ENCODE peak calls at places on chromosome 15, in four cellular contexts. M is A549, O is K562, J is endothelial cell of umbilical vein. I is an unnamed sample.

GRCh38 chr15:47737424-47737823 is 20.1 kb downstream of the SEMA6D start:
- DNase-seq in M (no peak), O (no peak), J (no peak), I (no peak)

GRCh38 chr15:77419050-77419835 is 661 bp downstream of the PEAK1 start:
- DNase-seq in M (peak), O (peak), J (no peak), I (peak)

GRCh38 chr15:27485265-27485664 is 514.3 kb downstream of the GABRG3 start:
- DNase-seq in M (no peak), O (no peak), J (no peak), I (no peak)

GRCh38 chr15:40308844-40309189 is 1.1 kb upstream of the PLCB2 start:
- DNase-seq in M (no peak), O (peak), J (no peak), I (peak)

GRCh38 chr15:70586241-70586640 is 177.1 kb downstream of the UACA start:
- DNase-seq in M (no peak), O (no peak), J (no peak), I (peak)

GRCh38 chr15:97654677-97655076 is 305.8 kb upstream of the ARRDC4 start:
- DNase-seq in M (no peak), O (no peak), J (no peak), I (no peak)

GRCh38 chr15:69045810-69046209 is 31.3 kb downstream of the NOX5 start:
- DNase-seq in M (peak), O (peak), J (no peak), I (peak)

GRCh38 chr15:42136513-42136912 is 19.9 kb downstream of the PLA2G4F start:
- DNase-seq in M (no peak), O (no peak), J (no peak), I (no peak)

GRCh38 chr15:80034633-80035032 is 24.8 kb upstream of the ZFAND6 start:
- DNase-seq in M (no peak), O (no peak), J (no peak), I (no peak)

GRCh38 chr15:42507514-42507913 is 12.1 kb downstream of the SNAP23 start:
- DNase-seq in M (no peak), O (no peak), J (no peak), I (no peak)

GRCh38 chr15:39661776-39662175 is 80.9 kb downstream of the THBS1 start:
- DNase-seq in M (no peak), O (no peak), J (no peak), I (no peak)

GRCh38 chr15:33864360-33865075 is 103.8 kb upstream of the CHRM5 start:
- DNase-seq in M (no peak), O (no peak), J (no peak), I (no peak)

GRCh38 chr15:99981839-99982658 is 248.8 kb upstream of the LYSMD4 start:
- DNase-seq in M (no peak), O (no peak), J (no peak), I (no peak)

GRCh38 chr15:100265641-100266035 is 76.1 kb downstream of the ADAMTS17 start:
- DNase-seq in M (no peak), O (no peak), J (no peak), I (no peak)

GRCh38 chr15:73333001-73333400 is 35.8 kb downstream of the HCN4 start:
- DNase-seq in M (no peak), O (no peak), J (no peak), I (no peak)

GRCh38 chr15:90629217-90629616 is 87.9 kb upstream of the BLM start:
- DNase-seq in M (no peak), O (no peak), J (no peak), I (no peak)

GRCh38 chr15:77659350-77660321 is 26.9 kb upstream of the LINGO1 start:
- DNase-seq in M (peak), O (peak), J (peak), I (peak)

GRCh38 chr15:59549339-59549807 is 62.2 kb upstream of the GCNT3 start:
- DNase-seq in M (no peak), O (no peak), J (no peak), I (no peak)

GRCh38 chr15:76056931-76057330 is 2.9 kb upstream of the TMEM266 start:
- DNase-seq in M (no peak), O (no peak), J (no peak), I (peak)

GRCh38 chr15:49187537-49188245 is 17.6 kb downstream of the GALK2 start:
- DNase-seq in M (peak), O (no peak), J (no peak), I (no peak)

GRCh38 chr15:60074181-60074885 is 70.2 kb downstream of the FOXB1 start:
- DNase-seq in M (no peak), O (no peak), J (peak), I (no peak)

GRCh38 chr15:75809986-75810750 is 33.1 kb upstream of the UBE2Q2 start:
- DNase-seq in M (peak), O (no peak), J (peak), I (peak)

GRCh38 chr15:33311312-33311971 is 675 bp downstream of the RYR3 start:
- DNase-seq in M (no peak), O (no peak), J (no peak), I (no peak)

GRCh38 chr15:33968224-33968623 is at the start of gene CHRM5:
- DNase-seq in M (no peak), O (no peak), J (peak), I (no peak)

GRCh38 chr15:55824857-55825613 is 82.1 kb upstream of the PRTG start:
- DNase-seq in M (peak), O (no peak), J (no peak), I (no peak)

GRCh38 chr15:93088981-93089854 is at the start of gene RGMA:
- DNase-seq in M (no peak), O (peak), J (no peak), I (no peak)

GRCh38 chr15:76353903-76354302 is 17.3 kb downstream of the ISL2 start:
- DNase-seq in M (no peak), O (no peak), J (no peak), I (no peak)

GRCh38 chr15:80893777-80894176 is 95.8 kb downstream of the MESD start:
- DNase-seq in M (no peak), O (no peak), J (no peak), I (no peak)

GRCh38 chr15:59266015-59266414 is 59.4 kb downstream of the LDHAL6B start:
- DNase-seq in M (no peak), O (no peak), J (no peak), I (no peak)

GRCh38 chr15:58396181-58396580 is 35.6 kb upstream of the LIPC start:
- DNase-seq in M (peak), O (no peak), J (no peak), I (peak)

GRCh38 chr15:33047077-33047476 is 147.4 kb downstream of the FMN1 start:
- DNase-seq in M (no peak), O (no peak), J (no peak), I (no peak)

GRCh38 chr15:51621917-51622268 is 678 bp downstream of the DMXL2 start:
- DNase-seq in M (peak), O (peak), J (peak), I (peak)

GRCh38 chr15:35293353-35294130 is 208.4 kb upstream of the NANOGP8 start:
- DNase-seq in M (peak), O (peak), J (peak), I (peak)

GRCh38 chr15:50227076-50227475 is 38.5 kb downstream of the HDC start:
- DNase-seq in M (peak), O (no peak), J (no peak), I (no peak)

GRCh38 chr15:83164409-83165404 is 42.9 kb downstream of the HDGFL3 start:
- DNase-seq in M (no peak), O (no peak), J (peak), I (no peak)

GRCh38 chr15:45646220-45646619 is 11.4 kb downstream of the SQOR start:
- DNase-seq in M (no peak), O (no peak), J (no peak), I (no peak)

GRCh38 chr15:60086676-60087446 is 82.8 kb downstream of the FOXB1 start:
- DNase-seq in M (no peak), O (no peak), J (no peak), I (no peak)

GRCh38 chr15:72685925-72686794 is at the start of the genes BBS4 and HIGD2B:
- DNase-seq in M (peak), O (peak), J (peak), I (peak)

GRCh38 chr15:40111888-40112287 is 3.2 kb upstream of the BMF start:
- DNase-seq in M (no peak), O (no peak), J (no peak), I (no peak)

GRCh38 chr15:41465822-41466421 is 27.8 kb upstream of the ITPKA start:
- DNase-seq in M (peak), O (peak), J (peak), I (peak)

GRCh38 chr15:91860498-91860897 is 7.0 kb downstream of the SLCO3A1 start:
- DNase-seq in M (no peak), O (no peak), J (no peak), I (no peak)

GRCh38 chr15:91855684-91856553 is 2.4 kb downstream of the SLCO3A1 start:
- DNase-seq in M (peak), O (peak), J (no peak), I (peak)

GRCh38 chr15:91857224-91857585 is 3.7 kb downstream of the SLCO3A1 start:
- DNase-seq in M (no peak), O (no peak), J (no peak), I (no peak)

GRCh38 chr15:91855241-91855640 is 1.7 kb downstream of the SLCO3A1 start:
- DNase-seq in M (no peak), O (no peak), J (no peak), I (no peak)

GRCh38 chr15:91857772-91858171 is 4.3 kb downstream of the SLCO3A1 start:
- DNase-seq in M (no peak), O (no peak), J (no peak), I (peak)
- TF ChIP-seq MYC in M (no peak), O (no peak), J (no peak), I (no peak)

GRCh38 chr15:101315736-101316135 is 20.7 kb upstream of the SNRPA1 start:
- DNase-seq in M (no peak), O (no peak), J (no peak), I (no peak)
- TF ChIP-seq MYC in M (no peak), O (no peak), J (no peak), I (no peak)

GRCh38 chr15:78772738-78773137 is 38.5 kb downstream of the ADAMTS7 start:
- DNase-seq in M (no peak), O (no peak), J (no peak), I (no peak)

GRCh38 chr15:78778422-78778821 is 32.8 kb downstream of the ADAMTS7 start:
- DNase-seq in M (no peak), O (no peak), J (no peak), I (no peak)

DNA sequence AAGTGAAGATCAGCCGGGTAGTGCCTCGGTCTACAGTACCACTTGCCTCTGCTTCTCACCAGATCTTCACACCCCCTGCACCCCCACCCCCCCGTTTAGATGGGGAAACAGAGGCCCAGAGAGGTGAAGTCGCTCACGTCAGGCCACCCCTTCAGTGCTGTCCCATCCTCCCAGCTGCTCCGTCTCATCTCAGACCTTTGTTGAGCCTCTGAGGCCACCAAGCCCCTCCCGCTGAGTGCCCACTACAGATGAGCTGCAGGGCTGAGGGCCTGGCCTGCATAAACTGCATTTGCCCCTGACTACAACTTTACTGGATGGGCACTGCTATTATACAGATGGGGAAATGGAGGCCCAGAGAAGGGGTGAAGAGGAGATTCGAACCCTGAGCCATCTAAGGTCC is 35.8 kb downstream of the ADAMTS7 start:
- DNase-seq in M (no peak), O (no peak), J (no peak), I (no peak)
- TF ChIP-seq MYC in M (no peak), O (no peak), J (no peak), I (no peak)

DNA sequence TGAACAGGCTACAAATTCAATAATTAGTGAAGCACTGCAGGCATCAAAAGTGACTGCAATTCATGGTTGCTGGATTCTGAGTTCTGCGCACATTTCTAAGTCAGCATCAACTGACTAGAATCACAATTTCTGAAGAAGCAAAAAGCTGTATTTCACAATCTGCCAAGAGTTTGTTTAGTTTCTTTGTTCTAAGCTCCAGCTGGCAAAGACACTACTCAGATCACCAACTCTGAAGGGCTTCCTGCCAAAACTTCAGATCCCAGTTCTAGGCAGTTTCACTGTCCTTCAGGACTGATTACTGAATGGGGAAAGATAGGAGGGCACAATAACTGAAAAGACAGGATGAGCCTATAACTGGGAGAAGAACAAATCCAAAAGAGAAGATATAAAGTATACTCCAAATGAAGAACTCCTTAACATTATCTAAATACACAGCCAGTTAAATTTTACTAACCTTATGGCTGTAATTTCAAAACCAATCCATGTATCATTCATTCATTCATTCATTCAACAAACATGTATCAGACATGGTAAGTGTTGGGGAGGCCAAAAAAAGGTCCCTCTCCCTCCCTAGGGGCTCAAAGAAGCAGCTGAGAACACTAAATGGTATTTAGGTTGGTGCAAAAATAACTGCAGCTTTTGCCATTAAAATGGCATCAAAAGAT is 17.1 kb downstream of the TJP1 start:
- DNase-seq in M (peak), O (no peak), J (peak), I (no peak)
- TF ChIP-seq MYC in M (no peak), O (no peak), J (no peak), I (no peak)